ENCODE peak calls at places on chromosomes 11 and 22, in ten cellular contexts. X is HEK293T; I is WERI-Rb-1; J is anterior cingulate cortex; Q is CD4-positive, alpha-beta T cell; G is cardiac fibroblast; F is stimulated activated CD4-positive, alpha-beta T cell treated with anti-CD3 and anti-CD28 coated beads, Interleukin-15, amount 100 ng/mL, for 1 hour; Z is Caki2; T is Right ventricle myocardium inferior; P is DND-41. M is an unnamed sample.

GRCh38 chr11:128956401-128957203 is 13.9 kb upstream of the TP53AIP1 start:
- DNase-seq in I (peak; percentile 55), F (no peak), T (no peak), Q (no peak), X (peak; percentile 73), Z (peak; percentile 30), G (peak; percentile 82), P (peak; percentile 42), J (no peak), M (peak; percentile 7)

GRCh38 chr22:45775569-45776312 is 104.1 kb downstream of the ATXN10 start:
- DNase-seq in J (no peak), Z (no peak), P (no peak), G (no peak), X (no peak), F (no peak), I (no peak), T (no peak), Q (no peak), M (peak; percentile 88)

GRCh38 chr11:134951305-134951700 is 539.3 kb upstream of the B3GAT1 start:
- DNase-seq in G (peak; percentile 65), J (peak; percentile 48), X (no peak), Q (no peak), Z (peak; percentile 4), P (no peak), T (no peak), F (no peak), I (peak; percentile 55), M (no peak)

GRCh38 chr11:123197711-123198110 is 2.7 kb upstream of the CLMP start:
- DNase-seq in P (no peak), F (no peak), G (peak; percentile 91), T (no peak), Q (no peak), X (no peak), I (no peak), J (no peak), Z (no peak), M (no peak)

GRCh38 chr11:70250876-70251275 is 19.6 kb upstream of the PPFIA1 start:
- DNase-seq in F (no peak), I (peak; percentile 26), G (no peak), P (no peak), Q (no peak), X (no peak), T (no peak), J (no peak), Z (no peak), M (no peak)

GRCh38 chr22:40525250-40525884 is 111.2 kb downstream of the MRTFA start:
- DNase-seq in Z (no peak), P (peak; percentile 73), I (peak; percentile 60), J (no peak), G (peak; percentile 71), F (peak; percentile 64), T (peak; percentile 69), Q (peak; percentile 74), X (no peak), M (no peak)

GRCh38 chr11:5719703-5720495 is 16.3 kb upstream of the OR56B1 start:
- DNase-seq in F (no peak), Z (no peak), J (no peak), X (no peak), I (no peak), P (peak; percentile 10), T (no peak), Q (no peak), G (peak; percentile 36), M (no peak)

GRCh38 chr22:22674473-22674872 is 30.1 kb downstream of the GGTLC2 start:
- DNase-seq in X (no peak), G (no peak), J (no peak), I (no peak), T (no peak), P (no peak), Z (no peak), F (no peak), Q (no peak), M (no peak)

GRCh38 chr22:39989633-39990032 is 5.1 kb upstream of the FAM83F start:
- DNase-seq in Q (no peak), T (no peak), F (no peak), I (no peak), Z (no peak), X (no peak), G (no peak), P (no peak), J (no peak), M (no peak)

GRCh38 chr22:30411780-30412179 is 13.8 kb upstream of the MTFP1 start:
- DNase-seq in I (no peak), J (no peak), G (no peak), X (no peak), Q (no peak), T (no peak), P (no peak), F (no peak), Z (no peak), M (no peak)

GRCh38 chr11:1633864-1634263 is 4.3 kb downstream of the KRTAP5-5 start:
- DNase-seq in J (no peak), Z (no peak), G (no peak), I (no peak), T (no peak), Q (no peak), P (no peak), F (no peak), X (no peak), M (no peak)

GRCh38 chr11:75313457-75314272 is 37.8 kb downstream of the ARRB1 start:
- DNase-seq in P (no peak), G (peak; percentile 86), I (peak; percentile 94), Q (no peak), J (peak; percentile 33), F (no peak), X (no peak), T (peak; percentile 82), Z (no peak), M (no peak)

GRCh38 chr22:19943665-19944026 is 2.0 kb upstream of the TXNRD2 start:
- DNase-seq in Q (no peak), P (peak; percentile 87), I (no peak), J (no peak), X (no peak), Z (peak; percentile 49), F (no peak), T (no peak), G (peak; percentile 72), M (no peak)

GRCh38 chr11:112195906-112196305 is 20.6 kb downstream of the BCO2 start:
- DNase-seq in P (no peak), F (no peak), J (no peak), Q (no peak), I (no peak), Z (peak; percentile 91), T (no peak), X (no peak), G (peak; percentile 23), M (no peak)

GRCh38 chr11:11117730-11118129 is 235.3 kb downstream of the CSNK2A3 start:
- DNase-seq in G (no peak), F (no peak), P (no peak), X (no peak), J (no peak), Q (no peak), Z (no peak), I (no peak), T (no peak), M (no peak)

GRCh38 chr22:44755956-44756361 is 3.6 kb downstream of the ARHGAP8 start:
- DNase-seq in J (no peak), Q (no peak), I (no peak), G (no peak), T (no peak), X (no peak), P (no peak), F (no peak), Z (no peak), M (no peak)

GRCh38 chr11:64120951-64121569 is 44.9 kb downstream of the MACROD1 start:
- DNase-seq in F (no peak), I (peak; percentile 92), X (no peak), Z (peak; percentile 6), J (no peak), P (no peak), T (no peak), G (no peak), Q (no peak), M (no peak)

GRCh38 chr22:26291940-26292666 is 122.8 kb downstream of the SEZ6L start:
- DNase-seq in I (no peak), Q (no peak), F (no peak), J (no peak), X (no peak), G (no peak), Z (no peak), T (no peak), P (no peak), M (no peak)